ENCODE peak calls at places on chromosome 15, in nine cellular contexts. R is spleen, W is uterus, H is psoas muscle, S is GM23248, T is adipocyte, D is cardiac muscle cell, V is RWPE2, J is sigmoid colon. K is an unnamed sample. For H3K36me3, the result is how much of the 10 kb centered on the place peaks cover.

GRCh38 chr15:92140802-92141201 is 252.9 kb upstream of the ST8SIA2 start:
- DNase-seq in R (no peak), W (no peak), H (no peak), S (no peak), T (no peak), D (no peak), V (no peak), J (no peak), K (no peak)

GRCh38 chr15:100829457-100829856 is 50.2 kb upstream of the ALDH1A3 start:
- DNase-seq in R (no peak), W (no peak), H (no peak), S (no peak), T (no peak), D (no peak), V (no peak), J (no peak), K (no peak)

GRCh38 chr15:95486224-95486623 is 844.3 kb upstream of the NR2F2 start:
- DNase-seq in R (no peak), W (no peak), H (no peak), S (no peak), T (no peak), D (no peak), V (no peak), J (no peak), K (no peak)

GRCh38 chr15:70426065-70426821 is 328.5 kb upstream of the TLE3 start:
- DNase-seq in R (no peak), W (no peak), H (no peak), S (peak), T (peak), D (no peak), V (no peak), J (no peak), K (no peak)

GRCh38 chr15:62035256-62035908 is 24.9 kb downstream of the VPS13C start:
- DNase-seq in R (no peak), W (no peak), H (no peak), S (peak), T (peak), D (no peak), V (no peak), J (no peak), K (no peak)

GRCh38 chr15:72968531-72968922 is 83.7 kb upstream of the NEO1 start:
- DNase-seq in R (no peak), W (no peak), H (peak), S (no peak), T (no peak), D (no peak), V (no peak), J (no peak), K (no peak)

GRCh38 chr15:100350434-100351226 is 8.9 kb upstream of the ADAMTS17 start:
- DNase-seq in R (no peak), W (no peak), H (no peak), S (peak), T (peak), D (no peak), V (no peak), J (no peak), K (peak)

GRCh38 chr15:50353251-50353998 is 1.6 kb downstream of the GABPB1 start:
- DNase-seq in R (no peak), W (no peak), H (no peak), S (peak), T (peak), D (peak), V (no peak), J (no peak), K (no peak)

GRCh38 chr15:67109141-67110034 is 44.0 kb downstream of the SMAD3 start:
- DNase-seq in R (peak), W (peak), H (peak), S (peak), T (no peak), D (no peak), V (no peak), J (peak), K (peak)

DNA sequence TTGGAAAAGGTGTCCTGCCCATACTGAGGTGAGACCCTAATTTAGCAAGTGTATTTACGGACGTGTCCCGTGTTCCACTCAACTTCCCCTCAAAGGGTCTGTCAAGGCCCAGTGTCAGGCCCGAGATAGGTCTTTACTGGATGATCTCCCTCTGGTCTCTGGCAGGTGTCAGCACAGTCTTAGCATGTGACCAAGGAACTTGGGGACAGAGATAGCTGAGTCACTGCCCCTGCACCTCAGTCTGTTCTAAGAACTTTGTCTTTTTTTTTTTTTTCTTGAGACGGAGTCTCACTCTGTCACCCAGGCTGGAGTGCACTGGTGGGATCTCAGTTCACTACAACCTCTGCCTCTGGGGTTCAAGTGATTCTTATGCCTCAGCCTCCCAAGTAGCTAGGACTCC is 32.1 kb upstream of the ALPK3 start:
- DNase-seq in R (no peak), W (no peak), H (no peak), S (no peak), T (no peak), D (no peak), V (no peak), J (no peak), K (no peak)
- H3K36me3 ChIP-seq in R (under half), W (under half), H (under half), S (under half), T (under half), D (under half), V (half or more), J (under half), K (under half)

DNA sequence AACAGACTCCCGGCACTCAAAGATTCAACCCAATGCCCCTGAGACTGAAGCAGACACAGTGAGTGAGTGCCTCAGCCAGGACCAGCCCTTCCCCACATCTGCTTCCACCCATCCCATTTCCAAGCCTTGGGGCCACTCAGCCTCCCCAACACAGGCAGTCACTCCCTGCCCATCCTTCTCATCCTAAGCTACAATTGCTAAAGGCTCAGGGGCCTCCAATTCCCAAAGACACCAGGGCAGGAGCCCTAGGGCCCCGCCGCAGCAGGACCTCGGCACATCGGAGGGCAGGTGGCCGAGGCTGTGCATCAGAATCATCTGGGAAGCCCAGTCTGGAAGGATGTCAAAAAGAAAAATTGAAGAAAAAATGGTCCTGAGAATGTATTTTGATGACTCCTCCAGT is 18.5 kb upstream of the OCA2 start:
- DNase-seq in R (no peak), W (no peak), H (no peak), S (no peak), T (no peak), D (no peak), V (no peak), J (no peak), K (no peak)
- H3K36me3 ChIP-seq in R (half or more), W (under half), H (half or more), S (under half), T (half or more), D (half or more), V (half or more), J (half or more), K (half or more)

DNA sequence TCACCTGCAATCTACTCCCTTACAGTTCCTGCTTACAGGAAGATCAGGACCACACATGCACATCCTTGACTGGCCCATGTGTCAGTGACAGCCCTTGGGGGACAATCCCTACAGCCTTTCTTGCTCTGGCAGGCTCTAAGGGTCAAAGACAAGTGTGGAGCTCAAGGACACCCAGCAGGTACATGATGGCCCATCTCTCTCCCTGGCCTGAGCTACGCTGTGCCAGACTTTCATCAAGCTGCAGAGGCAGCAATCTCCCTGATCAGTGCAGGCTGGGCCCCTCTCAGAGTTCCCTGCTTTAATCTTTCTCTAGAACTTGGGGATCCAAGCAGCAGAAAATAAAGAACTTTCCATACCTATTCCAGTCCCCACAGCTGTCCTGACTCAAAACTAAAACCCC is 2.6 kb downstream of the SEMA7A start:
- DNase-seq in R (no peak), W (no peak), H (no peak), S (no peak), T (no peak), D (no peak), V (no peak), J (no peak), K (no peak)
- H3K36me3 ChIP-seq in R (under half), W (under half), H (under half), S (under half), T (under half), D (under half), V (under half), J (under half), K (under half)

GRCh38 chr15:35966781-35967180 is 420.8 kb upstream of the DPH6 start:
- DNase-seq in R (no peak), W (no peak), H (no peak), S (no peak), T (no peak), D (no peak), V (no peak), J (no peak), K (no peak)
- H3K36me3 ChIP-seq in R (under half), W (under half), H (under half), S (under half), T (under half), D (under half), V (under half), J (under half), K (under half)

GRCh38 chr15:53251523-53251922 is 461.4 kb upstream of the ONECUT1 start:
- DNase-seq in R (no peak), W (no peak), H (no peak), S (no peak), T (no peak), D (no peak), V (no peak), J (no peak), K (no peak)

GRCh38 chr15:53246996-53247395 is 456.9 kb upstream of the ONECUT1 start:
- DNase-seq in R (no peak), W (no peak), H (no peak), S (no peak), T (no peak), D (peak), V (no peak), J (no peak), K (no peak)

GRCh38 chr15:53256043-53256442 is 465.9 kb upstream of the ONECUT1 start:
- DNase-seq in R (no peak), W (no peak), H (no peak), S (no peak), T (no peak), D (no peak), V (no peak), J (no peak), K (no peak)

GRCh38 chr15:53256457-53256856 is 466.3 kb upstream of the ONECUT1 start:
- DNase-seq in R (no peak), W (no peak), H (no peak), S (no peak), T (no peak), D (no peak), V (no peak), J (no peak), K (no peak)

DNA sequence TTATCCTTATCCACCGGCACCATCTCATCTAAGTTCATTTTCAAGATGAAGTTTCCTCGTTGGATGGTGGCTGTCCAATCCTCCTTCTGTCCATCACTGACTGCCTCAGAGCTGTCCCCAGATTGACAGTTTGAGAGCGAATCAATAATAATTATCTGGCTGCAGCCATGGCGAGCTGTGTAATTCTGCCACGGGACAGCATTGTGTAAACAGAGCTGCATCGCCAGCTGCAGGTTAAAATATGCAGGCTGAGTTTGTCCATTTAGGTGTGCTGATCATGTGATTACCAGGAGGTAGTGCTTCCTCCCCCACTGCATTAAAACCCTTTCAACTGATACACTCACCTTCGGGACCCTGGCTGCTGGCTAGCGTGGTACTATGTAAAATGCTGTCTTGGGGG is 461.9 kb upstream of the ONECUT1 start:
- DNase-seq in R (no peak), W (no peak), H (no peak), S (no peak), T (no peak), D (no peak), V (no peak), J (no peak), K (no peak)
- H3K36me3 ChIP-seq in R (under half), W (under half), H (under half), S (under half), T (under half), D (under half), V (under half), J (under half), K (under half)